ENCODE peak calls at places on chromosomes 16 and 17, in five cellular contexts. U is GM12878, C is GM23248, B is neural progenitor cell, K is endothelial cell of umbilical vein. W is an unnamed sample.
A peak's percentile ranks its signal among the peaks of the same experiment; 100 is the strongest.

GRCh38 chr17:82745524-82745923 is 6.3 kb upstream of the TBCD start:
- DNase-seq in U (no peak), C (no peak), B (no peak), K (no peak), W (no peak)

GRCh38 chr17:19374136-19374535 is 4.2 kb upstream of the MAPK7 start:
- DNase-seq in U (no peak), C (peak; percentile 15), B (no peak), K (no peak), W (no peak)

GRCh38 chr17:48011405-48012150 is 26.0 kb downstream of the COPZ2 start:
- DNase-seq in U (no peak), C (peak; percentile 68), B (peak; percentile 64), K (peak; percentile 43), W (no peak)

GRCh38 chr16:81137012-81137335 is 40.8 kb upstream of the GCSH start:
- DNase-seq in U (no peak), C (peak; percentile 17), B (peak; percentile 73), K (no peak), W (no peak)

GRCh38 chr17:31202968-31203367 is 94.1 kb downstream of the OMG start:
- DNase-seq in U (no peak), C (peak; percentile 54), B (no peak), K (no peak), W (no peak)

GRCh38 chr17:50602514-50603235 is 32.0 kb upstream of the ABCC3 start:
- DNase-seq in U (no peak), C (no peak), B (no peak), K (no peak), W (no peak)

GRCh38 chr16:10744370-10745030 is 858 bp downstream of the NUBP1 start:
- DNase-seq in U (no peak), C (peak; percentile 72), B (no peak), K (no peak), W (no peak)

GRCh38 chr17:80824549-80825470 is 166.8 kb upstream of the CHMP6 start:
- DNase-seq in U (no peak), C (no peak), B (no peak), K (peak; percentile 14), W (no peak)

GRCh38 chr17:36661047-36661666 is 59.8 kb downstream of the MRM1 start:
- DNase-seq in U (no peak), C (no peak), B (no peak), K (no peak), W (no peak)

GRCh38 chr16:78444-79145 is 570 bp downstream of the MPG start:
- DNase-seq in U (no peak), C (peak; percentile 85), B (no peak), K (peak; percentile 49), W (no peak)

GRCh38 chr16:87017388-87018012 is 299.7 kb downstream of the C16orf95 start:
- DNase-seq in U (no peak), C (peak; percentile 91), B (peak; percentile 51), K (peak; percentile 88), W (no peak)

GRCh38 chr16:79283578-79283977 is 317.0 kb downstream of the MAF start:
- DNase-seq in U (no peak), C (no peak), B (no peak), K (no peak), W (no peak)

GRCh38 chr16:89350701-89351380 is 133.3 kb downstream of the ZNF778 start:
- DNase-seq in U (no peak), C (peak; percentile 46), B (no peak), K (no peak), W (no peak)

GRCh38 chr16:88743693-88744519 is 37.6 kb downstream of the CTU2 start:
- DNase-seq in U (no peak), C (peak; percentile 78), B (peak; percentile 88), K (peak; percentile 62), W (no peak)

GRCh38 chr17:81712468-81713003 is 452 bp downstream of the SLC25A10 start:
- DNase-seq in U (no peak), C (peak; percentile 71), B (peak; percentile 60), K (no peak), W (no peak)

GRCh38 chr17:41360291-41360995 is 9.2 kb downstream of the KRT33B start:
- DNase-seq in U (no peak), C (peak; percentile 62), B (no peak), K (no peak), W (no peak)

GRCh38 chr17:948284-948852 is 31.2 kb downstream of the NXN start:
- DNase-seq in U (no peak), C (no peak), B (peak; percentile 73), K (no peak), W (no peak)

GRCh38 chr17:2398655-2399571 is 1.9 kb downstream of the MNT start:
- DNase-seq in U (no peak), C (peak; percentile 95), B (peak; percentile 80), K (peak; percentile 88), W (no peak)

GRCh38 chr17:80432961-80433550 is 18.1 kb downstream of the ENDOV start:
- DNase-seq in U (no peak), C (no peak), B (no peak), K (no peak), W (no peak)

GRCh38 chr16:583470-583814 is 6.4 kb upstream of the RAB40C start:
- DNase-seq in U (no peak), C (no peak), B (no peak), K (no peak), W (no peak)

GRCh38 chr17:42720996-42721583 is 23.8 kb downstream of the EZH1 start:
- DNase-seq in U (no peak), C (peak; percentile 81), B (peak; percentile 83), K (peak; percentile 73), W (no peak)

GRCh38 chr17:42775534-42776098 is 2.4 kb downstream of the VPS25 start:
- DNase-seq in U (no peak), C (peak; percentile 57), B (no peak), K (peak; percentile 21), W (no peak)

GRCh38 chr17:74417178-74418045 is 14.5 kb upstream of the GPRC5C start:
- DNase-seq in U (peak; percentile 56), C (peak; percentile 88), B (no peak), K (no peak), W (no peak)

GRCh38 chr17:72903522-72903921 is 189.0 kb downstream of the SLC39A11 start:
- DNase-seq in U (no peak), C (no peak), B (no peak), K (no peak), W (no peak)

GRCh38 chr17:4562000-4562969 is 1.9 kb upstream of the GGT6 start:
- DNase-seq in U (no peak), C (no peak), B (no peak), K (no peak), W (no peak)

GRCh38 chr17:4558311-4558972 is 1.9 kb downstream of the GGT6 start:
- DNase-seq in U (no peak), C (no peak), B (no peak), K (no peak), W (no peak)

GRCh38 chr17:4559139-4559791 is 1.1 kb downstream of the GGT6 start:
- DNase-seq in U (no peak), C (no peak), B (no peak), K (no peak), W (no peak)

GRCh38 chr17:4559851-4560820 is at the start of gene GGT6:
- DNase-seq in U (no peak), C (no peak), B (no peak), K (no peak), W (no peak)

GRCh38 chr17:4560837-4561241 is 462 bp upstream of the GGT6 start:
- DNase-seq in U (no peak), C (no peak), B (peak; percentile 38), K (no peak), W (no peak)
- H3K9ac ChIP-seq in U (no peak overlapping the region), C (no peak overlapping the region), B (no peak overlapping the region), K (no peak overlapping the region), W (no peak overlapping the region)

DNA sequence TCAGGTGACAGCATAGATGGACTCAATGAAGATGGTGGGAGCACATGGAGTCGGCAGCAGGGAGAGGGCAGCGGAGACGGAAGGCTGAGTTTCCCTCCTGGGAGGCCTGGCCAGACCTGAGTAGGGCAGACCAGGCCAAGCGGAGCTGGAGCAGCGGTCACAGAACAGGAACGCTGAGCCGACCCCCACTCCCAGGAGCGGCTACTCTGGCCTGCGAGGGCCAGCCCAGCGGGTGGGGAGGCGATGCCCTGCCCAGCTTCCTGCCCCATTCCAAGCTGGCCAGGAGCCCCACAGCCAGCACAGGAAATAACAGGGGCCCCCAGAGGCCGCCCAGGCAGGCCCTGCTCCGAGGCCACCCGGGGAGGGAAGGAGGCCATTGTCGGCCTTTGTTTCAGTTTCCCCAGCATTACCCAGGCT is 79.8 kb downstream of the ZNF423 start:
- DNase-seq in U (no peak), C (no peak), B (peak; percentile 72), K (peak; percentile 67), W (no peak)
- TF ChIP-seq EZH2 in U (no peak), C (no peak), B (no peak), K (no peak), W (no peak)

DNA sequence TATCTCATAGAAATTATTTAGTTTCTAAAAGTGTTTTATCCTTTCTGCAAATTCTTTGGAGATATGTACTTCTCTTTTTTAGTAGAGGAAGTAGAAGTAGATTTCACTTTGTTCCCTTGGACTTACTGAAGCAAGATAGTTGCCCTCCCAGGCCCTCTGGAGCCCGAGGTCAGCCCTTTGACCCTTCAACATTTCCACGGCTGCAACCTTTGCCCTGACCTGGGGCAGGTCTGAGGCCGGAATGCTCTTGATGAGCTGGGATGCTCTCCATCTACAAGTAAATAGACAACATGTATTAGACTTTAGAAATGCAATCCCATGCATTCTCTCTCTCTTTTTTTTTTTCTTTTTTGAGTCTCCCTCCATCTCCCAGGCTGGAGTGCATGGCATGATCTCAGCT is 167.6 kb downstream of the CDK5R1 start:
- DNase-seq in U (no peak), C (no peak), B (no peak), K (no peak), W (no peak)
- H3K4me3 ChIP-seq in U (no peak overlapping the region), C (no peak overlapping the region), B (no peak overlapping the region), K (no peak overlapping the region), W (no peak overlapping the region)

DNA sequence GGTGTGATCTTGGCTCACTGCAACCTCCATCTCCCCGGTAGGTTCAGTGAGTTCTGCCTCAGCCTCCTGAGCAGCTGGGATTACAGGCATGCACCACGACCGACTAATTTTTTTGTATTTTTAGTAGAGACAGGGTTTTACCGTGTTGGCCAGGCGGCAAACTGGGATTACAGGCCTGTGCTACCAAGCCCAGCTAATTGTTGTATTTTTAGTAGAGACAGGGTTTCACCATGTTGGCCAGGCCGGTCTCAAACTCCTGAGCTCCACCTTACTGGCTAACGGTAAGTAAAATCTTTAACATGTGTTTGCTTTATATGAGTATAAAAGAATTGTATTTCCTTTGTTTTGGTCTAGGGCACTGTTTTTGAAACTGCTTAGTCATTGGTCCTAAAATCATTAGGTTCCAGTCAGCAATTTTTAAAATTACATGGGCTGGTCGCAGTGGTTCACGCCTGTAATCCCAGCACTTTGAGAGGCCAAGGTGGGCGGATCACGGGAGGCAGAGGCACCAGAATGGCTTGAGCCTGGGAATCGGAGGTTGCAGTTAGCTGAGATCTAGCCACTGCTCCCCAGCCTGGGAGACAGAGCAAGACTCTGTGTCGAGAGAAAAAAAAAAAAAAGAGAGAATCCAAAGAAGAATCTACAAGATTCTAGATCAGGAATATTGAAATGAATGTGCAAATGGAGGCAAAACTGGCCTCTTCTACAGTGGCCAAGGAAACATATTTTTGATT is 3.6 kb downstream of the FLYWCH1 start:
- DNase-seq in U (no peak), C (peak; percentile 26), B (no peak), K (no peak), W (no peak)
- H3K9ac ChIP-seq in U (no peak overlapping the region), C (peak overlapping the region; percentile 57), B (no peak overlapping the region), K (no peak overlapping the region), W (peak overlapping the region; percentile 37)

DNA sequence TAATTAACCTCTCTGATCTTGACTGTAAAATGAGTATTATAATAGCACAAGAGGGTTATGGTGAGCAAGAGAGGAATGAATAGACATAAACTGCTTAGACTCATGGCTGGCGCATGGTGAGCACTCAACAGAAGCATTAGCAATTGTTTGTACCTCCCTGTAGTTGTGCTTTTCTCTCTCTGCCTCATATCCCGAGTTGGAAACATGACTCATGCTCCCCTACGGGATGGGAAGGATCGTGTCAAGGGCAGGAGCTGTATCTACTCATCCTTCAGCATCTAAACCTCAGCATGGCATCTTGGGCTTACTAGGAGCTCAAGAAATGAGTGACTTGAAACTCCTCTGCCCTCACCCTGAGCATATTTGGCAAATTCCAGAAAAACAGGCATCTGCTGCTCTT is 299.6 kb downstream of the MAP2K4 start:
- DNase-seq in U (no peak), C (peak; percentile 2), B (no peak), K (no peak), W (no peak)
- TF ChIP-seq EZH2 in U (no peak), C (no peak), B (no peak), K (no peak), W (no peak)

W was measured in SK-N-MC.